ENCODE peak calls at places on chromosome 6, in seven cellular contexts. One of them, this sample, is unnamed.

GRCh38 chr6:152748843-152749242 is 1.8 kb upstream of the VIP start:
- DNase-seq in GM23248: peak; percentile 46
- DNase-seq in mucosa of descending colon: no peak
- DNase-seq in sigmoid colon: no peak
- DNase-seq in testis: no peak
- DNase-seq in heart left ventricle: no peak
- DNase-seq in SJCRH30: peak; percentile 20
- DNase-seq in this sample: no peak

GRCh38 chr6:166780284-166780683 is 153.2 kb upstream of the RPS6KA2 start:
- DNase-seq in GM23248: no peak
- DNase-seq in mucosa of descending colon: no peak
- DNase-seq in sigmoid colon: no peak
- DNase-seq in testis: no peak
- DNase-seq in heart left ventricle: no peak
- DNase-seq in SJCRH30: no peak
- DNase-seq in this sample: no peak

GRCh38 chr6:163985710-163986109 is 571.2 kb downstream of the QKI start:
- DNase-seq in GM23248: no peak
- DNase-seq in mucosa of descending colon: no peak
- DNase-seq in sigmoid colon: no peak
- DNase-seq in testis: no peak
- DNase-seq in heart left ventricle: no peak
- DNase-seq in SJCRH30: no peak
- DNase-seq in this sample: no peak

GRCh38 chr6:29424575-29424974 is 9.8 kb downstream of the OR12D1 start:
- DNase-seq in GM23248: no peak
- DNase-seq in mucosa of descending colon: no peak
- DNase-seq in sigmoid colon: no peak
- DNase-seq in testis: no peak
- DNase-seq in heart left ventricle: no peak
- DNase-seq in SJCRH30: peak; percentile 1
- DNase-seq in this sample: no peak

GRCh38 chr6:116008470-116009229 is 52.0 kb downstream of the FRK start:
- DNase-seq in GM23248: peak; percentile 79
- DNase-seq in mucosa of descending colon: no peak
- DNase-seq in sigmoid colon: no peak
- DNase-seq in testis: no peak
- DNase-seq in heart left ventricle: peak; percentile 33
- DNase-seq in SJCRH30: peak; percentile 91
- DNase-seq in this sample: no peak

GRCh38 chr6:35622283-35622682 is 66.4 kb downstream of the FKBP5 start:
- DNase-seq in GM23248: no peak
- DNase-seq in mucosa of descending colon: no peak
- DNase-seq in sigmoid colon: no peak
- DNase-seq in testis: no peak
- DNase-seq in heart left ventricle: no peak
- DNase-seq in SJCRH30: no peak
- DNase-seq in this sample: no peak

GRCh38 chr6:167225903-167226508 is 65.1 kb upstream of the UNC93A start:
- DNase-seq in GM23248: no peak
- DNase-seq in mucosa of descending colon: no peak
- DNase-seq in sigmoid colon: no peak
- DNase-seq in testis: no peak
- DNase-seq in heart left ventricle: no peak
- DNase-seq in SJCRH30: no peak
- DNase-seq in this sample: no peak

GRCh38 chr6:33826537-33826936 is 22.7 kb upstream of the MLN start:
- DNase-seq in GM23248: no peak
- DNase-seq in mucosa of descending colon: no peak
- DNase-seq in sigmoid colon: no peak
- DNase-seq in testis: no peak
- DNase-seq in heart left ventricle: no peak
- DNase-seq in SJCRH30: no peak
- DNase-seq in this sample: no peak

GRCh38 chr6:26301638-26302037 is 63.4 kb upstream of the BTN3A2 start:
- DNase-seq in GM23248: no peak
- DNase-seq in mucosa of descending colon: no peak
- DNase-seq in sigmoid colon: no peak
- DNase-seq in testis: no peak
- DNase-seq in heart left ventricle: no peak
- DNase-seq in SJCRH30: no peak
- DNase-seq in this sample: no peak

GRCh38 chr6:37102299-37103168 is 67.4 kb upstream of the PIM1 start:
- DNase-seq in GM23248: peak; percentile 97
- DNase-seq in mucosa of descending colon: peak; percentile 89
- DNase-seq in sigmoid colon: peak; percentile 96
- DNase-seq in testis: peak; percentile 84
- DNase-seq in heart left ventricle: peak; percentile 94
- DNase-seq in SJCRH30: peak; percentile 93
- DNase-seq in this sample: peak; percentile 94

GRCh38 chr6:44122821-44123220 is 4.4 kb downstream of the MRPL14 start:
- DNase-seq in GM23248: peak; percentile 28
- DNase-seq in mucosa of descending colon: no peak
- DNase-seq in sigmoid colon: no peak
- DNase-seq in testis: no peak
- DNase-seq in heart left ventricle: no peak
- DNase-seq in SJCRH30: no peak
- DNase-seq in this sample: no peak

DNA sequence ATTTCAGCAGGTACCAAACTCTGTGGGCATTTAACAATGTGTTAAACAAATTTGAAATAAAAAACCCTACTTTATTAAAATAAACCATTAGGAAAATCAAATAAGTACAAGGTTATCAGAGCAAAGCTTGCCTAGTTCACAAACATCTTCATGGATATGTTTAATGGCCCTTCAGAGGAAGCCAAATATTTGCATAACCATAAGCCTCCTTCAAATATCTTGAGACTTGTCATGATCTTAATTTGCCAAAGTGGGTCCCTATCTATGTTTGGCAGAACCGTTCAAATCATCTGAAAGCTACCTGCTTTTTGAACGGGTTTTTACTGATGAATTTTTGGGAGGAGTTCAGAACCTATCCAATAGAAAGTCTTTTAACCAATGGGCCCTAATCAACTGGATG is 176.3 kb downstream of the BACH2 start:
- DNase-seq in GM23248: no peak
- DNase-seq in mucosa of descending colon: no peak
- DNase-seq in sigmoid colon: no peak
- DNase-seq in testis: no peak
- DNase-seq in heart left ventricle: no peak
- DNase-seq in SJCRH30: no peak
- DNase-seq in this sample: no peak
- H3K36me3 ChIP-seq in GM23248: no peaks in the 10 kb centered on the region
- H3K36me3 ChIP-seq in mucosa of descending colon: no peaks in the 10 kb centered on the region
- H3K36me3 ChIP-seq in sigmoid colon: no peaks in the 10 kb centered on the region
- H3K36me3 ChIP-seq in testis: no peaks in the 10 kb centered on the region
- H3K36me3 ChIP-seq in heart left ventricle: no peaks in the 10 kb centered on the region
- H3K36me3 ChIP-seq in SJCRH30: no peaks in the 10 kb centered on the region
- H3K36me3 ChIP-seq in this sample: no peaks in the 10 kb centered on the region

GRCh38 chr6:291148-291696 is 1.1 kb upstream of the DUSP22 start:
- DNase-seq in GM23248: peak; percentile 12
- DNase-seq in mucosa of descending colon: no peak
- DNase-seq in sigmoid colon: no peak
- DNase-seq in testis: no peak
- DNase-seq in heart left ventricle: no peak
- DNase-seq in SJCRH30: no peak
- DNase-seq in this sample: no peak

GRCh38 chr6:292506-293184 is 358 bp downstream of the DUSP22 start:
- DNase-seq in GM23248: peak; percentile 71
- DNase-seq in mucosa of descending colon: peak; percentile 93
- DNase-seq in sigmoid colon: peak; percentile 86
- DNase-seq in testis: peak; percentile 78
- DNase-seq in heart left ventricle: peak; percentile 78
- DNase-seq in SJCRH30: peak; percentile 41
- DNase-seq in this sample: no peak

GRCh38 chr6:288861-289260 is 3.4 kb upstream of the DUSP22 start:
- DNase-seq in GM23248: no peak
- DNase-seq in mucosa of descending colon: no peak
- DNase-seq in sigmoid colon: no peak
- DNase-seq in testis: no peak
- DNase-seq in heart left ventricle: no peak
- DNase-seq in SJCRH30: no peak
- DNase-seq in this sample: no peak

GRCh38 chr6:291697-292505 is at the start of gene DUSP22:
- DNase-seq in GM23248: peak; percentile 94
- DNase-seq in mucosa of descending colon: peak; percentile 95
- DNase-seq in sigmoid colon: peak; percentile 93
- DNase-seq in testis: peak; percentile 86
- DNase-seq in heart left ventricle: peak; percentile 93
- DNase-seq in SJCRH30: peak; percentile 69
- DNase-seq in this sample: peak; percentile 84

DNA sequence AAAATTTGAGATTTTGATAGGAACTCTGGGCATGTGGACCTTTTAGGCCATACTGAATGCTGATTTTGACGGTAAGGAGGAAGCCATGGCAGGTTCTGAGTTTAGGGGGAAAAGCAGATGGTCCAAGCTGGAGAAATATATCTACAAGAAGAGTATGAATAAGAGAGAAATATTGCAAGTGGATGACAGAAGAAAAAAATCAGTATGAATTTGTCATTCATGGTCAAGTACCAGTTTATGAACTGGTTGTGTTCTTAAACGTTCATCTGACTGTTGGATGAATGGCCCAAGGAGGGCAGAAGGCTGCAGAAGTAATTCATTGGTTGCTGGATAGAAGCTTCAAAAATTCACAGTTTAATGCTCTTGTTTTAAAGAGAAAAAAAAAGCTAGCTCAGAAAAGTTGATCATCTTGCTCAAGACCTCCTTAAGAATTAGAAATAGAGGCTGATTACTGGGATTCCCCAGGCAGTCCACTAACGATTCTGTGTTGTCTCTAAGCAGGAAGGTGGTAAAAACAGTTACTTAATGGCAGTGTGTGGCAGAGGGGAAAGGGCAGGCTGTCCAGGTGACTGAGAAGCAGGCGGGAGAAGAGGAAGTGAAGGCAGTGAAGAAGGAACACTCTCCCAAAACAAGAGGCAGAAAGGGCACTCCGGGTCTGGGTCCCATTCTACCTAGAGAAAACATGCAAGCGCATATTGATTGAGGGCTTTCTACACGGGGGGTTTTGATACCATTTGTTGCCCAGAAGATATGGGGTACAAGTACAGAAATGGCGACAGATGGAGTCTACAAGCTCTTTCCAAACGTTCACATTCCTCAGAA is 2.0 kb upstream of the DUSP22 start:
- DNase-seq in GM23248: no peak
- DNase-seq in mucosa of descending colon: no peak
- DNase-seq in sigmoid colon: no peak
- DNase-seq in testis: no peak
- DNase-seq in heart left ventricle: no peak
- DNase-seq in SJCRH30: no peak
- DNase-seq in this sample: no peak
- H3K9me3 ChIP-seq in GM23248: no peaks in the 10 kb centered on the region
- H3K9me3 ChIP-seq in mucosa of descending colon: no peaks in the 10 kb centered on the region
- H3K9me3 ChIP-seq in sigmoid colon: no peaks in the 10 kb centered on the region
- H3K9me3 ChIP-seq in testis: no peaks in the 10 kb centered on the region
- H3K9me3 ChIP-seq in heart left ventricle: no peaks in the 10 kb centered on the region
- H3K9me3 ChIP-seq in SJCRH30: no peaks in the 10 kb centered on the region
- H3K9me3 ChIP-seq in this sample: no peaks in the 10 kb centered on the region

GRCh38 chr6:45127185-45127584 is 200.9 kb upstream of the RUNX2 start:
- DNase-seq in GM23248: no peak
- DNase-seq in mucosa of descending colon: no peak
- DNase-seq in sigmoid colon: no peak
- DNase-seq in testis: no peak
- DNase-seq in heart left ventricle: no peak
- DNase-seq in SJCRH30: no peak
- DNase-seq in this sample: no peak

GRCh38 chr6:45123023-45123422 is 205.1 kb upstream of the RUNX2 start:
- DNase-seq in GM23248: no peak
- DNase-seq in mucosa of descending colon: no peak
- DNase-seq in sigmoid colon: no peak
- DNase-seq in testis: no peak
- DNase-seq in heart left ventricle: no peak
- DNase-seq in SJCRH30: no peak
- DNase-seq in this sample: no peak

GRCh38 chr6:45129051-45129450 is 199.1 kb upstream of the RUNX2 start:
- DNase-seq in GM23248: no peak
- DNase-seq in mucosa of descending colon: no peak
- DNase-seq in sigmoid colon: no peak
- DNase-seq in testis: no peak
- DNase-seq in heart left ventricle: no peak
- DNase-seq in SJCRH30: no peak
- DNase-seq in this sample: no peak

GRCh38 chr6:45126033-45126432 is 202.1 kb upstream of the RUNX2 start:
- DNase-seq in GM23248: no peak
- DNase-seq in mucosa of descending colon: no peak
- DNase-seq in sigmoid colon: no peak
- DNase-seq in testis: no peak
- DNase-seq in heart left ventricle: no peak
- DNase-seq in SJCRH30: peak; percentile 23
- DNase-seq in this sample: no peak
- H3K4me3 ChIP-seq in GM23248: no peak overlapping the region
- H3K4me3 ChIP-seq in mucosa of descending colon: no peak overlapping the region
- H3K4me3 ChIP-seq in sigmoid colon: no peak overlapping the region
- H3K4me3 ChIP-seq in testis: no peak overlapping the region
- H3K4me3 ChIP-seq in heart left ventricle: no peak overlapping the region
- H3K4me3 ChIP-seq in SJCRH30: no peak overlapping the region
- H3K4me3 ChIP-seq in this sample: no peak overlapping the region

GRCh38 chr6:16288163-16288562 is 49.8 kb downstream of the GMPR start:
- DNase-seq in GM23248: no peak
- DNase-seq in mucosa of descending colon: no peak
- DNase-seq in sigmoid colon: no peak
- DNase-seq in testis: no peak
- DNase-seq in heart left ventricle: no peak
- DNase-seq in SJCRH30: no peak
- DNase-seq in this sample: no peak
- H3K36me3 ChIP-seq in GM23248: no peaks in the 10 kb centered on the region
- H3K36me3 ChIP-seq in mucosa of descending colon: no peaks in the 10 kb centered on the region
- H3K36me3 ChIP-seq in sigmoid colon: peaks cover 17% of the 10 kb centered on the region
- H3K36me3 ChIP-seq in testis: no peaks in the 10 kb centered on the region
- H3K36me3 ChIP-seq in heart left ventricle: peaks cover 28% of the 10 kb centered on the region
- H3K36me3 ChIP-seq in SJCRH30: no peaks in the 10 kb centered on the region
- H3K36me3 ChIP-seq in this sample: no peaks in the 10 kb centered on the region

DNA sequence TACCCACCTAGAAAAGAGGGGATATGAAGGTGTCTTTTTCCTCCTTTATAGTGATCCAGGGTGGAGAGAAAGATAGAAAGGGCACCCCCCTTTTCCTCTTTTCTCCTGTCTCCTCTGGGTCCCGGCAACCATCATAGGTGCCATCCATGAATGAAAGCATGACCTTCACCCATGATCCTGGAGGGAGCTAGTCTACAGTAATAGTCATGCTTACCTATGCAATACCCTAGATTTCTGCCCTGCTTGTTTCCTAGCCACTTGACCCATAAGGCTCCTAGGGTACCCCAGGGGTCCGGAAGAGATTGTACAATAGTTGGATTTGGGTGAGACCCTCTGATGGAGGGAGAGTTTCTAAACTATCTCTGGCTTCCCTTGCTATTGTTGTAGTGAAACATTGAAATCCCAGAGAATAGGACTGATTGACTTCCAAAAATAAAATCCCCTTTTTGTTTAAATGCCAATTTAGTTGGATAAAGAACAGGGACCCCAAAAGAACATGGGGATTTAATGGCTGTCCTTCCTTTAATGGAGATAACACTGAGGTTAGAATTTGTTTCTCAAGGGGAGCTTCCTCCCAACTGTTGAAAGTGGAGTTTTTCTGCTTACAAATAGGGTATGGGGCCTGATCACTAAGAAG is 366.8 kb upstream of the KHDRBS2 start:
- DNase-seq in GM23248: peak; percentile 8
- DNase-seq in mucosa of descending colon: no peak
- DNase-seq in sigmoid colon: no peak
- DNase-seq in testis: no peak
- DNase-seq in heart left ventricle: no peak
- DNase-seq in SJCRH30: peak; percentile 24
- DNase-seq in this sample: no peak
- H3K9me3 ChIP-seq in GM23248: no peaks in the 10 kb centered on the region
- H3K9me3 ChIP-seq in mucosa of descending colon: peaks cover 60% of the 10 kb centered on the region
- H3K9me3 ChIP-seq in sigmoid colon: peaks cover 6% of the 10 kb centered on the region
- H3K9me3 ChIP-seq in testis: no peaks in the 10 kb centered on the region
- H3K9me3 ChIP-seq in heart left ventricle: peaks cover 14% of the 10 kb centered on the region
- H3K9me3 ChIP-seq in SJCRH30: peaks cover 5% of the 10 kb centered on the region
- H3K9me3 ChIP-seq in this sample: peaks cover 4% of the 10 kb centered on the region

GRCh38 chr6:42572523-42572922 is 8.7 kb downstream of the UBR2 start:
- DNase-seq in GM23248: no peak
- DNase-seq in mucosa of descending colon: no peak
- DNase-seq in sigmoid colon: no peak
- DNase-seq in testis: no peak
- DNase-seq in heart left ventricle: no peak
- DNase-seq in SJCRH30: no peak
- DNase-seq in this sample: no peak
- H3K4me3 ChIP-seq in GM23248: peak overlapping the region; percentile 28
- H3K4me3 ChIP-seq in mucosa of descending colon: no peak overlapping the region
- H3K4me3 ChIP-seq in sigmoid colon: no peak overlapping the region
- H3K4me3 ChIP-seq in testis: no peak overlapping the region
- H3K4me3 ChIP-seq in heart left ventricle: no peak overlapping the region
- H3K4me3 ChIP-seq in SJCRH30: no peak overlapping the region
- H3K4me3 ChIP-seq in this sample: no peak overlapping the region

This sample was measured in BE2C.